ENCODE peak calls at places on chromosomes 4 and X, in five cellular contexts. One of them, this sample, is unnamed.

GRCh38 chr4:87896020-87896621 is 63.4 kb downstream of the MEPE start:
- DNase-seq in A549: peak; percentile 36
- DNase-seq in uterus: no peak
- DNase-seq in pancreas: no peak
- DNase-seq in left lung: no peak
- DNase-seq in this sample: no peak

GRCh38 chr4:178823673-178824072 is 1381.4 kb upstream of the AGA start:
- DNase-seq in A549: no peak
- DNase-seq in uterus: no peak
- DNase-seq in pancreas: no peak
- DNase-seq in left lung: no peak
- DNase-seq in this sample: no peak

GRCh38 chrX:48475295-48475694 is 704 bp upstream of the FTSJ1 start:
- DNase-seq in A549: no peak
- DNase-seq in uterus: no peak
- DNase-seq in pancreas: no peak
- DNase-seq in left lung: no peak
- DNase-seq in this sample: no peak

GRCh38 chrX:69988955-69989394 is 60.8 kb downstream of the AWAT2 start:
- DNase-seq in A549: no peak
- DNase-seq in uterus: no peak
- DNase-seq in pancreas: no peak
- DNase-seq in left lung: no peak
- DNase-seq in this sample: no peak

GRCh38 chrX:112380541-112381278 is 298.1 kb upstream of the TRPC5 start:
- DNase-seq in A549: no peak
- DNase-seq in uterus: no peak
- DNase-seq in pancreas: peak; percentile 26
- DNase-seq in left lung: peak; percentile 17
- DNase-seq in this sample: no peak

GRCh38 chrX:68498044-68498507 is 775 bp upstream of the YIPF6 start:
- DNase-seq in A549: peak; percentile 29
- DNase-seq in uterus: no peak
- DNase-seq in pancreas: no peak
- DNase-seq in left lung: no peak
- DNase-seq in this sample: no peak

GRCh38 chr4:52841707-52842456 is 20.2 kb upstream of the RASL11B start:
- DNase-seq in A549: no peak
- DNase-seq in uterus: no peak
- DNase-seq in pancreas: no peak
- DNase-seq in left lung: no peak
- DNase-seq in this sample: no peak

GRCh38 chrX:118528089-118528753 is 32.6 kb downstream of the DOCK11 start:
- DNase-seq in A549: no peak
- DNase-seq in uterus: no peak
- DNase-seq in pancreas: no peak
- DNase-seq in left lung: no peak
- DNase-seq in this sample: no peak

GRCh38 chr4:31139767-31140166 is 419.6 kb downstream of the PCDH7 start:
- DNase-seq in A549: no peak
- DNase-seq in uterus: no peak
- DNase-seq in pancreas: no peak
- DNase-seq in left lung: no peak
- DNase-seq in this sample: no peak

GRCh38 chrX:104187931-104188330 is 21.7 kb downstream of the FAM199X start:
- DNase-seq in A549: no peak
- DNase-seq in uterus: no peak
- DNase-seq in pancreas: no peak
- DNase-seq in left lung: no peak
- DNase-seq in this sample: peak; percentile 55

GRCh38 chr4:7786040-7786439 is 153.6 kb downstream of the AFAP1 start:
- DNase-seq in A549: no peak
- DNase-seq in uterus: no peak
- DNase-seq in pancreas: no peak
- DNase-seq in left lung: no peak
- DNase-seq in this sample: no peak

GRCh38 chrX:54639346-54640102 is 109.5 kb downstream of the GNL3L start:
- DNase-seq in A549: peak; percentile 98
- DNase-seq in uterus: peak; percentile 97
- DNase-seq in pancreas: peak; percentile 95
- DNase-seq in left lung: peak; percentile 94
- DNase-seq in this sample: peak; percentile 98

GRCh38 chr4:48645225-48645794 is 134.8 kb downstream of the FRYL start:
- DNase-seq in A549: no peak
- DNase-seq in uterus: no peak
- DNase-seq in pancreas: no peak
- DNase-seq in left lung: no peak
- DNase-seq in this sample: no peak

GRCh38 chr4:570754-571153 is 5.3 kb downstream of the TMEM271 start:
- DNase-seq in A549: no peak
- DNase-seq in uterus: no peak
- DNase-seq in pancreas: no peak
- DNase-seq in left lung: no peak
- DNase-seq in this sample: no peak

GRCh38 chr4:12458621-12459020 is 1025.5 kb downstream of the RAB28 start:
- DNase-seq in A549: no peak
- DNase-seq in uterus: no peak
- DNase-seq in pancreas: no peak
- DNase-seq in left lung: no peak
- DNase-seq in this sample: no peak

GRCh38 chrX:131277543-131278115 is 11.5 kb downstream of the IGSF1 start:
- DNase-seq in A549: no peak
- DNase-seq in uterus: no peak
- DNase-seq in pancreas: no peak
- DNase-seq in left lung: no peak
- DNase-seq in this sample: no peak

GRCh38 chrX:108235990-108236389 is 144.4 kb downstream of the ATG4A start:
- DNase-seq in A549: no peak
- DNase-seq in uterus: no peak
- DNase-seq in pancreas: no peak
- DNase-seq in left lung: no peak
- DNase-seq in this sample: no peak

GRCh38 chr4:23904639-23905061 is 14.8 kb upstream of the PPARGC1A start:
- DNase-seq in A549: no peak
- DNase-seq in uterus: no peak
- DNase-seq in pancreas: no peak
- DNase-seq in left lung: no peak
- DNase-seq in this sample: no peak

GRCh38 chrX:119272882-119273806 is 37.1 kb downstream of the PGRMC1 start:
- DNase-seq in A549: no peak
- DNase-seq in uterus: no peak
- DNase-seq in pancreas: peak; percentile 58
- DNase-seq in left lung: peak; percentile 82
- DNase-seq in this sample: peak; percentile 65

DNA sequence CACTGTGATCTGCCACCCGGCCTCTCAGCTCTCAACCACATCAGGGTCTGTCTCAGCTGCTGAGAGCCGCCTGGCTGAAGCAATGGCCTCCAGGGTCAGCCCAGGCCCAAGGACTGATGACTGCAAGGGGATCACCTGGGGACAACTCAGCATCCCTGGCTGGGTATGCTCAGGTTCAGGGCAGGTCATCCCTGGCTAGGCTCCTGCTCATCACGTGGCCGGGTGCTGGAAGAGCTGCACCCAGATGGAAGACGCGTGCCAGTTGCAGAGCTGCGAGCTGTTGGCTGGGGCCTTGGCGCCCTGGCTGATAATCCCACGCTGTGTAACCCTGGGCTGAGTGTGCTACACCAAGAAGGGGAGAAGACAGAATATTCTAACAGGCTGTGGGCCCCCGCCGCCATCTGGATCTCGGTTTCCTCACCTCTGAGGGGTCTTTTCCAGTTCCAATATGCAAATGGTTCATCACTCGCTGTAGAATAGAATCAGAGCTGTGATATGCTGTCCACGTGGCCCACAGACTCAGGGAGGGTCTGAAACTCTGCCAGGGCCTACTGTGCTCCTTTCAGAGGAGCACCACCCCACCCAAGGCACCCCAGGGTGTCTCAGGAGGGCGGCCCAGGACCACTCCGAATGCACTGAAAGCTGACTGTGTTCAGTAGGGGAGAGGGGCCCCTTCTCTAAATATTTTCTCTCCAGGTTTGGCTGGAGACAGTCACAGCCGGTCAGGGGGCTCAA is 338.8 kb downstream of the BCOR start:
- DNase-seq in A549: no peak
- DNase-seq in uterus: no peak
- DNase-seq in pancreas: peak; percentile 67
- DNase-seq in left lung: no peak
- DNase-seq in this sample: no peak
- H3K4me1 ChIP-seq in A549: peaks cover 76% of the 10 kb centered on the region
- H3K4me1 ChIP-seq in uterus: peaks cover 5% of the 10 kb centered on the region
- H3K4me1 ChIP-seq in pancreas: peaks cover 13% of the 10 kb centered on the region
- H3K4me1 ChIP-seq in left lung: no peaks in the 10 kb centered on the region
- H3K4me1 ChIP-seq in this sample: peaks cover 14% of the 10 kb centered on the region

GRCh38 chrX:99301990-99302389 is 1108.1 kb downstream of the PCDH19 start:
- DNase-seq in A549: peak; percentile 19
- DNase-seq in uterus: no peak
- DNase-seq in pancreas: no peak
- DNase-seq in left lung: no peak
- DNase-seq in this sample: no peak
- TF ChIP-seq CTCF in A549: peak; percentile 21
- TF ChIP-seq CTCF in uterus: no peak
- TF ChIP-seq CTCF in pancreas: no peak
- TF ChIP-seq CTCF in left lung: no peak
- TF ChIP-seq CTCF in this sample: peak; percentile 10

GRCh38 chr4:2412885-2413716 is 5.3 kb downstream of the ZFYVE28 start:
- DNase-seq in A549: peak; percentile 91
- DNase-seq in uterus: peak; percentile 78
- DNase-seq in pancreas: peak; percentile 92
- DNase-seq in left lung: peak; percentile 94
- DNase-seq in this sample: peak; percentile 91
- H3K4me1 ChIP-seq in A549: peaks cover 24% of the 10 kb centered on the region
- H3K4me1 ChIP-seq in uterus: no peaks in the 10 kb centered on the region
- H3K4me1 ChIP-seq in pancreas: peaks cover 5% of the 10 kb centered on the region
- H3K4me1 ChIP-seq in left lung: peaks cover 51% of the 10 kb centered on the region
- H3K4me1 ChIP-seq in this sample: peaks cover 33% of the 10 kb centered on the region

DNA sequence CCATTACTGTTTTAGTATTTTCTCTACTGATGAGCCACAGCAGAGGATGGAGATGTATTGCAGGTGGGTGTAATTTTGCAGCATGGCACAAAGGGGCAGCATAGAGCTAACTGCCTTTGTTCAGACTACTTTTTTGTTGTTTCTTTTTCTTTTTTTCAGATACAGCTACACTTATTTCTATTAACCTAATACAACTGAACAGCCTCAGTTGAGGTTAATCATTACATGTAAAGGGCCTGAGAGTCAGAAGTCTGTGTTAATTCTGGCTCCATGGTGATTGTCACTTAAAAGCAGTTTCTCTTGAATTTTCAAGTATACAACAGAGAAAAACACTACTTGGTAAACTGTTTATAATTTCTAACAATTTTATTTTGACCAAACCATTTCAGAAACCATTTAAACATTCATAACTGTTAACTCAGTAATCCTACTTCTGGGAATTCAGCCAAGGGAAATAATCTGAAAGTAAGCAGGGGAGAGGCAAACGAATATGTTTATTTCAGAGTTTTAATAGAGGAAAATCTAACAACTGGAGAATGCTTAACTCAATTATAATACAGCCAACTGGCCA is 13.9 kb upstream of the PPEF2 start:
- DNase-seq in A549: peak; percentile 44
- DNase-seq in uterus: no peak
- DNase-seq in pancreas: no peak
- DNase-seq in left lung: no peak
- DNase-seq in this sample: no peak
- TF ChIP-seq CTCF in A549: peak; percentile 72
- TF ChIP-seq CTCF in uterus: peak; percentile 38
- TF ChIP-seq CTCF in pancreas: peak; percentile 70
- TF ChIP-seq CTCF in left lung: peak; percentile 57
- TF ChIP-seq CTCF in this sample: peak; percentile 74

DNA sequence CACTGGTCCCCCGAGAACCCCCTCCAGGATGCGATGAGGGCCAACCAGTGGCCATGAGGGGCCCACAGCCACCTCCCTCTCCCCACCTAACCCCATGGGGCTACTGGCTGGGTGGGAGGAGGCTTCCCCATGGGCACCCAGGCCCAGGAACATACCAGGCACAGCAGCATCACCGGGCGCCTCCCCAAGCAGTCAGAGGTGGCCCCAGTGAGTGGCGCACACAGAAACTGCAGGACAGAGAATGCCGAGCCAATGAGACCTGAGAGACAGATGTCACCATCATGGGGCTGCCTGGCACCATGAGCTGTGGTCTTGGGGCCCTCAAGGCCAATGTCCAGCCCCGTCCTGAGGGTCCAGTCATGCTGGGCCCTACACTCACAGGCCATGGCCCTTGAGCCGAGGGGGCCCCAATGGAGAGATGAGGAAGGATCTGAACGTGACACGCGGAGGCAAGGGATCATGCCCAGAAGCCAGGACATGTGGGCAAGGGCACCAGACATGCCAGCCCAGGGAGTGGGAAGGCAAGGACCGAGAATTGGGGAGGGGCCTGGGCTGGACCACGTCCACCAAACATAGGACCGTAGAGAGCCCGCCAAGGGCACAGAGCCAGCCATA is 30.1 kb downstream of the NOP14 start:
- DNase-seq in A549: no peak
- DNase-seq in uterus: no peak
- DNase-seq in pancreas: peak; percentile 80
- DNase-seq in left lung: no peak
- DNase-seq in this sample: no peak
- H3K4me1 ChIP-seq in A549: peaks cover 34% of the 10 kb centered on the region
- H3K4me1 ChIP-seq in uterus: peaks cover 10% of the 10 kb centered on the region
- H3K4me1 ChIP-seq in pancreas: peaks cover 19% of the 10 kb centered on the region
- H3K4me1 ChIP-seq in left lung: peaks cover 84% of the 10 kb centered on the region
- H3K4me1 ChIP-seq in this sample: peaks cover 58% of the 10 kb centered on the region

DNA sequence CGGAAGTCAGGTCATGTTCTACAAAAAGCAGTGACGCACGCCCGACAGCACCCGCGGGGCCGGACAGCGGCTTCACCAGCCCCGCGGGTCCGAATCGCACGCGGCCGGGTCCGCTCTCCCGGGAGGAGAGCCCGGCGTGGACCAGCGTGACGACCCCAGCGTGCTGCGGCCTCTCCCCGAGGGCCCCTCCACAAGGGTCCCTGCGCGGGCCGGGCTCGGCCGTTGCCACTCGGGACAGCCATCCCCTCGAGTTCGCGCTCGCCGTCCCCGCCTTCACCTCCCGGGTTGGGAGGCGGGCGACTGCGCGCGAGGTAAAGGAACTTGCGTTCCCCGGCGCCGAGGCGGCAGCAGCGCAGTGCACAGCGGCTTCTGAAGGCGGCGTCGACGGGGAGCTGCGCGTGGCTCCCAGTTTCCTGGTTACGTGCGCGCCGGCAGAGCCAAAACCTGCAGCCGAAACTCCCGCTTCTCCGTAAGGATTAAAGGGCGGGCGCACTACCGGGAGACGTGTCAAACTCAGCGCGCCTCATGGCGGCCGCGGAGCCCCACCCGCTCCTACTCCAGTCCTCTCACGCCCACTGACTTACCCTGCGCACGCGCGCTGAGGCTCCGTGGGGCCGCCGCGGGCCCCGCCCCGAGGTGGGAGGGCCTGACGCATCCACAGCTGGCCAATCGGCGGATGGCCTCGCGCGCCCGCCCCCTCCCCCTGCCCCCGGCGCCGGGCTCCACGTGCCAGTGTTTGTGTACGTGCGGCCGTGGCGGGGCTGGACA is 416 bp upstream of the LRP2BP start:
- DNase-seq in A549: peak; percentile 94
- DNase-seq in uterus: peak; percentile 95
- DNase-seq in pancreas: peak; percentile 100
- DNase-seq in left lung: peak; percentile 99
- DNase-seq in this sample: peak; percentile 97
- TF ChIP-seq CTCF in A549: no peak
- TF ChIP-seq CTCF in uterus: no peak
- TF ChIP-seq CTCF in pancreas: no peak
- TF ChIP-seq CTCF in left lung: no peak
- TF ChIP-seq CTCF in this sample: no peak